ENCODE peak calls at places on chromosomes 16 and 17, in six cellular contexts. S is mucosa of descending colon, C is mesothelial cell of epicardium, R is breast epithelium, O is sigmoid colon, B is foreskin fibroblast. W is an unnamed sample.

GRCh38 chr16:57628008-57628781 is at the start of gene ADGRG1:
- DNase-seq in S (no peak), C (peak; percentile 50), R (peak; percentile 81), O (peak; percentile 81), B (peak; percentile 94), W (peak; percentile 79)

GRCh38 chr16:74654536-74654935 is 12.1 kb downstream of the RFWD3 start:
- DNase-seq in S (no peak), C (no peak), R (no peak), O (no peak), B (no peak), W (no peak)

GRCh38 chr16:53989597-53989996 is 285.6 kb downstream of the FTO start:
- DNase-seq in S (no peak), C (no peak), R (no peak), O (no peak), B (no peak), W (no peak)

GRCh38 chr16:24980077-24980793 is 34.9 kb downstream of the ARHGAP17 start:
- DNase-seq in S (no peak), C (no peak), R (no peak), O (no peak), B (no peak), W (no peak)

GRCh38 chr17:68903294-68903693 is 51.9 kb downstream of the ABCA8 start:
- DNase-seq in S (no peak), C (no peak), R (no peak), O (no peak), B (no peak), W (no peak)

GRCh38 chr16:23306199-23307100 is 4.3 kb downstream of the SCNN1B start:
- DNase-seq in S (no peak), C (no peak), R (no peak), O (no peak), B (no peak), W (no peak)

GRCh38 chr17:15998031-15998574 is 1.4 kb downstream of the ZSWIM7 start:
- DNase-seq in S (no peak), C (no peak), R (no peak), O (no peak), B (no peak), W (no peak)

GRCh38 chr17:29131814-29132682 is 48.1 kb downstream of the MYO18A start:
- DNase-seq in S (no peak), C (no peak), R (no peak), O (no peak), B (peak; percentile 95), W (no peak)

GRCh38 chr16:84884311-84885023 is 64.7 kb downstream of the CRISPLD2 start:
- DNase-seq in S (no peak), C (no peak), R (peak; percentile 45), O (no peak), B (no peak), W (no peak)

GRCh38 chr16:90022209-90023077 is 3.2 kb upstream of the DBNDD1 start:
- DNase-seq in S (peak; percentile 94), C (no peak), R (peak; percentile 81), O (peak; percentile 94), B (peak; percentile 87), W (peak; percentile 80)

GRCh38 chr17:65222216-65222738 is 85.1 kb downstream of the RGS9 start:
- DNase-seq in S (no peak), C (no peak), R (no peak), O (no peak), B (peak; percentile 28), W (no peak)

GRCh38 chr16:7025616-7026190 is 306.9 kb upstream of the RBFOX1 start:
- DNase-seq in S (peak; percentile 78), C (peak; percentile 71), R (no peak), O (peak; percentile 68), B (no peak), W (peak; percentile 42)

GRCh38 chr17:62724398-62725146 is 83.5 kb downstream of the MARCHF10 start:
- DNase-seq in S (peak; percentile 34), C (no peak), R (peak; percentile 40), O (peak; percentile 12), B (no peak), W (no peak)

GRCh38 chr16:84382396-84382795 is 14.1 kb downstream of the ATP2C2 start:
- DNase-seq in S (no peak), C (no peak), R (no peak), O (no peak), B (no peak), W (peak; percentile 13)

GRCh38 chr16:51114369-51114768 is 36.7 kb downstream of the SALL1 start:
- DNase-seq in S (no peak), C (no peak), R (no peak), O (no peak), B (no peak), W (no peak)

DNA sequence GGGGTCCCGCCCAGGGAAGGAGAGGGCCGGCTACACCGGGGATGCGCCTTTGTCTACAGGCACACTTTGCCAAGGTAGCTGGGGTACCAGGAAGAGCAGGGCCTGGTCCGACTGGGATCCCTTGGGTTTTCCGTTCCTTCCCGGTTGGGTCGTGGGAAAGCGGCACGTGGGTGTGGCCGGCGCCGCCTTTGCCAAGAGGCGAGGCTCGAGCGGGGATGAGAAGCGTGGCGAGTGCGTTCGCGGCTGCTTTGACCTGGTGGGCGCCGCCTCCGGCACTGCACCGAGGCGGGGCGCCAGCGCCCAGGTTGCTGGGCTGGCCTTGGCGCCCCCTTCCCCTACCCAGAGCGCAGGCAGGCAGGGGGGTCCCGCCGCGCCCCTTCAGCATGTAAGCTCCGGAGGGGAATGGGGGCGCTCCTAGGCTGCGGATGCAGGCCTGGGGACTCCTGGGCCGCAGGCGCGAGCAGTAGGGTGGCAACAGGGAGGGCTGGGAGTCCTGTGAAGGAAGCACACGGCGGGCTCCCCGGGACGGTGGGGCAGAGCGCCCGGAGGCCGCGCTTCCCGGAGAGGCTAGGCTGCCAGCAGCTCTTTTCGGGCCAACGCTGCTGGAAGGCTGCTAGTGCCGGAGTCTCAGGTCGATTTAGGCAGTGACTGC is 2.0 kb downstream of the HAS3 start:
- DNase-seq in S (peak; percentile 69), C (no peak), R (no peak), O (no peak), B (no peak), W (no peak)
- TF ChIP-seq CTCF in S (no peak), C (no peak), R (no peak), O (no peak), B (no peak), W (no peak)

GRCh38 chr16:30482366-30482765 is 9.8 kb downstream of the ITGAL start:
- DNase-seq in S (no peak), C (no peak), R (no peak), O (no peak), B (no peak), W (no peak)
- TF ChIP-seq CTCF in S (no peak), C (no peak), R (no peak), O (no peak), B (peak; percentile 14), W (no peak)

DNA sequence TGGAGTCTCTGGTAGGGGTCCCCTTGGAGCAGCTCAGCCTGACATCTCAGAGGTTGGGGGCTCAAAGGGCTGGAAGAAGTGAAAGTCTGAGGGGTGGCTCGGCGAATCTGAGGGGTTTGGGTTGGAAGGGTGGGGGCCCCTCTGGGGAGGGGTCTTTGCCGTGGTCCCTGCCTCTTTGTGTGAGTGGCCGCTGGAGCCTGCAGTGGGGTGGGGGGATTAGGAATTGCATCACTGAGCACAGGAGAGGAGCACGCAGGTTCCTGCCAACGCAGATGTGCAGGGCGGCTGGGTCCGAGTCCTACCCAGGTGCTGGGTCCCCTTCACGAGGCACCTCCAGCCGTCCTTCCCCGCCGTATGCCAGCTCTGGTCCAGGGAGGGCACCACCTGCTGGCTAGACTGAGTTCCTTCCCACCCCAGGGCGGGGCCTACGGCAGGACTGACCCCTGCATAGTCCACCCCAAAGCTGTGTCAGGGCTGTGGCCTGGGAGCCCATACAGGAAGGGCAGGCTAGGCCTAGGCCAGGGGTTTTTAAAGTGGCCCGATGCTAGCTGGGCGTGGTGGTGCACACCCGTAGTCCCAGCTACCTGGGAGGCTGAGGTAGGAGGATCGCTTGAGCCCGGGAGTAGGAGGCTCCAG is 9.9 kb downstream of the FMNL1 start:
- DNase-seq in S (peak; percentile 50), C (no peak), R (no peak), O (peak; percentile 66), B (no peak), W (no peak)
- TF ChIP-seq CTCF in S (no peak), C (no peak), R (no peak), O (no peak), B (peak; percentile 15), W (no peak)

DNA sequence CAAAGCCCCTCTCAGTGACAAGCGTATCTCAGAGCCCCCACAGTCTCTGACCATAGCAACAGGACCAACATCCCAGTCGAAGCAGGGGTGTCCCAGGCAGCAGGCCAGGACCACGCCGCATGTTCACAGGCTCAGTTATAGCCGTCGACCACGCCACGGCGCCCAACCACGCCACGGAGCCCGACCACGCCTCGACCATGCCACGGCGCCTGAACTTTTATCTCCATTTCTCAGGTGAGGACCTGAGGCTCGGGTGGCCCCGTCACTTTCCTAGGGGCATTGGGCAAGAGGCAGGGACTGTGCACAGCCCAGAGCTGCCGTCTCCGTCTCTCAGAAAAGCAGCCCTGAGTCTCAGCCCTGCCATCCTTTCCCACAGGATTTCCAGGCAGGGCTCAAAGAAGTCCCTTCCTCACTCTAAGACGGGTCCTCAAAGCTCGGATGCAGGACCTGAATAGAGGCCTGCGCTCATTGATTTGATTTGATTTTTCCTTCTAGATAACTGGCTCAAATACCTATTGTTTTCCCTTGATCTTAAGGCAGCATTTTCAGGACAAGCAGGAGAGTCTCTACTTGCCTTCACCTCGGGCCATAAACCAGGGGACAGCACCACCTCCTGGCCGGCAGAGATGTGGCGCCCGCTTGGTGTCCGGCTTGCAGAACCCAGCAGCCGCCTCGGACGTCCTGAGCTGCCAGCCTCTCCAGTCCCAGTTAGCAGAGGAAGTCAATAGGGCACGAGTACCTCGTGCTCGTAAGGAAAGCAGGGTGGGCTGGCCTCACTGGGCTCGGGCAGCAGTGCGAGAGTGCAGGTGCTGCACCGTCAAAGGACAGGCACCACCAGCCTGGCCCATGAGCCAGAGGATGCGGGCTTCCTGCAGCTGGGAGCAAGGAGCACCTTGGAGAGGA is 38.8 kb downstream of the C16orf95 start:
- DNase-seq in S (peak; percentile 81), C (peak; percentile 66), R (peak; percentile 54), O (peak; percentile 85), B (peak; percentile 75), W (peak; percentile 34)
- TF ChIP-seq CTCF in S (peak; percentile 69), C (peak; percentile 92), R (peak; percentile 52), O (peak; percentile 79), B (peak; percentile 93), W (no peak)

W was measured in omental fat pad.